ENCODE peak calls at places on chromosomes 7 and 10, in six cellular contexts. L is left ventricle myocardium inferior; Q is ascending aorta; D is A549; I is fibroblast of lung; Z is CD8-positive, alpha-beta memory T cell. W is an unnamed sample.

GRCh38 chr7:122303971-122304603 is 463 bp downstream of the FEZF1 start:
- DNase-seq in L (no peak), Z (no peak), I (no peak), D (no peak), Q (no peak), W (no peak)

GRCh38 chr7:74289018-74289659 is at the start of gene CLIP2:
- DNase-seq in L (peak; percentile 85), D (peak; percentile 83), Z (peak; percentile 66), Q (no peak), I (peak; percentile 85), W (peak; percentile 83)

GRCh38 chr10:81564143-81564542 is 310.9 kb upstream of the NRG3 start:
- DNase-seq in Z (no peak), I (no peak), L (no peak), D (no peak), Q (no peak), W (no peak)

GRCh38 chr7:54796150-54796549 is 37.1 kb upstream of the SEC61G start:
- DNase-seq in Q (no peak), L (no peak), D (no peak), I (no peak), Z (no peak), W (no peak)

GRCh38 chr7:122688385-122688998 is 10.4 kb downstream of the RNF133 start:
- DNase-seq in I (no peak), Q (no peak), Z (no peak), L (no peak), D (no peak), W (no peak)

GRCh38 chr7:122010116-122010515 is 133.9 kb downstream of the AASS start:
- DNase-seq in I (no peak), L (no peak), D (no peak), Q (no peak), Z (no peak), W (no peak)

GRCh38 chr10:121736315-121737002 is 138.2 kb upstream of the FGFR2 start:
- DNase-seq in Z (no peak), D (no peak), I (peak; percentile 3), Q (no peak), L (no peak), W (no peak)

GRCh38 chr10:23293145-23293724 is 51.4 kb downstream of the C10orf67 start:
- DNase-seq in D (peak; percentile 44), L (no peak), Z (no peak), Q (no peak), I (peak; percentile 16), W (peak; percentile 50)

GRCh38 chr7:155002411-155003214 is at the start of gene PAXIP1:
- DNase-seq in I (peak; percentile 13), D (peak; percentile 57), L (peak; percentile 45), Q (no peak), Z (peak; percentile 62), W (peak; percentile 76)

GRCh38 chr10:63068246-63068645 is 64.9 kb upstream of the NRBF2 start:
- DNase-seq in D (no peak), I (peak; percentile 11), L (no peak), Q (no peak), Z (no peak), W (no peak)

GRCh38 chr7:29866490-29866930 is 60.2 kb downstream of the WIPF3 start:
- DNase-seq in I (peak; percentile 51), Q (no peak), L (peak; percentile 29), D (no peak), Z (no peak), W (no peak)

GRCh38 chr10:133219782-133220181 is 10.2 kb upstream of the UTF1 start:
- DNase-seq in Q (no peak), L (no peak), Z (no peak), I (no peak), D (no peak), W (no peak)

GRCh38 chr10:59793924-59794323 is 40.7 kb upstream of the MRLN start:
- DNase-seq in D (no peak), Z (no peak), Q (no peak), I (peak; percentile 39), L (no peak), W (no peak)

GRCh38 chr7:108063520-108063933 is 60.6 kb upstream of the LAMB1 start:
- DNase-seq in Z (no peak), I (no peak), D (no peak), Q (no peak), L (no peak), W (no peak)

GRCh38 chr7:81924494-81924893 is 154.6 kb upstream of the HGF start:
- DNase-seq in D (no peak), Q (no peak), L (no peak), Z (no peak), I (no peak), W (no peak)

GRCh38 chr7:16592395-16592794 is 53.2 kb downstream of the ANKMY2 start:
- DNase-seq in D (no peak), Z (no peak), Q (no peak), L (no peak), I (no peak), W (no peak)

GRCh38 chr7:55593515-55594318 is 21.4 kb upstream of the VOPP1 start:
- DNase-seq in D (peak; percentile 66), Z (peak; percentile 53), I (peak; percentile 31), Q (no peak), L (peak; percentile 57), W (peak; percentile 76)

GRCh38 chr7:141688038-141688437 is 13.9 kb downstream of the DENND11 start:
- DNase-seq in L (no peak), I (no peak), Z (no peak), D (no peak), Q (no peak), W (no peak)

GRCh38 chr10:128062837-128063563 is 63.2 kb downstream of the MKI67 start:
- DNase-seq in L (no peak), D (no peak), Z (peak; percentile 43), Q (no peak), I (no peak), W (peak; percentile 73)

GRCh38 chr10:33139191-33139646 is 181.2 kb upstream of the ITGB1 start:
- DNase-seq in D (peak; percentile 48), Z (peak; percentile 66), L (no peak), I (peak; percentile 37), Q (no peak), W (peak; percentile 67)

GRCh38 chr7:117975436-117975835 is 102.2 kb upstream of the CTTNBP2 start:
- DNase-seq in Z (no peak), D (no peak), Q (no peak), I (no peak), L (no peak), W (no peak)

GRCh38 chr10:100009793-100010676 is at the start of gene DNMBP:
- DNase-seq in Z (peak; percentile 72), D (peak; percentile 82), L (peak; percentile 86), I (peak; percentile 79), Q (peak; percentile 14), W (peak; percentile 94)

GRCh38 chr10:68096913-68097509 is 12.3 kb upstream of the MYPN start:
- DNase-seq in L (no peak), D (peak; percentile 84), Q (no peak), I (peak; percentile 96), Z (no peak), W (no peak)

GRCh38 chr10:28891058-28891713 is 213.9 kb downstream of the BAMBI start:
- DNase-seq in L (no peak), Q (no peak), D (no peak), I (no peak), Z (no peak), W (no peak)

GRCh38 chr10:6778992-6779701 is 199.1 kb upstream of the PRKCQ start:
- DNase-seq in Q (no peak), D (peak; percentile 97), Z (no peak), L (no peak), I (peak; percentile 98), W (no peak)

GRCh38 chr10:73910764-73911552 is at the start of gene PLAU:
- DNase-seq in Q (no peak), I (peak; percentile 39), Z (peak; percentile 28), L (peak; percentile 60), D (no peak), W (peak; percentile 53)

DNA sequence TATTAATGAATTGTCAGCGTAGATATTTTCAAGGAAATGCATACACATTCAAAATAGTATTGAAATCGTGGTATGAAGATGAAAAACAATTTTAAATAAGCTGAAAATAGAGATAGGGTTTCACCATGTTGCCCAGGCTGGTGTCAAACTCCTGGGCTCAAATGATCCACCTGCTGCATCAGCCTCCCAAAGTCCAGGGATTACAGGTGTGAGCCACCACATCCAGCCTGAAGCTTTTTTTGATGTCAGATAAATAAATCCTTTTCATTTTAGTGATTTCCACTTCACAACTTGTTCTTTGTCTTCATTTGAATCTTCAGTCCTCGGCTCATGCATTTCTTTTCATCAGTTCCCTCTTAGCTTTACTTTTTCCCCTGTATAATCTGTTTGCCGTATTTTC is 4.6 kb downstream of the CDK13 start:
- DNase-seq in L (no peak), Q (no peak), D (no peak), Z (no peak), I (no peak), W (no peak)
- H3K4me1 ChIP-seq in L (peaks cover 96% of the 10 kb centered on the region), Q (peaks cover 6% of the 10 kb centered on the region), D (peaks cover 31% of the 10 kb centered on the region), Z (peaks cover 49% of the 10 kb centered on the region), I (peaks cover 2% of the 10 kb centered on the region), W (peaks cover 60% of the 10 kb centered on the region)

GRCh38 chr10:30438016-30438850 is 4.2 kb downstream of the MAP3K8 start:
- DNase-seq in D (no peak), Q (no peak), Z (no peak), I (peak; percentile 55), L (no peak), W (no peak)

GRCh38 chr10:30439931-30440330 is 5.9 kb downstream of the MAP3K8 start:
- DNase-seq in L (no peak), I (no peak), Q (no peak), Z (no peak), D (no peak), W (no peak)

GRCh38 chr10:30445716-30446115 is 11.7 kb downstream of the MAP3K8 start:
- DNase-seq in I (peak; percentile 90), Z (no peak), Q (no peak), D (no peak), L (no peak), W (no peak)

GRCh38 chr10:30443049-30443448 is 9.1 kb downstream of the MAP3K8 start:
- DNase-seq in I (no peak), Q (no peak), Z (no peak), L (no peak), D (no peak), W (no peak)

DNA sequence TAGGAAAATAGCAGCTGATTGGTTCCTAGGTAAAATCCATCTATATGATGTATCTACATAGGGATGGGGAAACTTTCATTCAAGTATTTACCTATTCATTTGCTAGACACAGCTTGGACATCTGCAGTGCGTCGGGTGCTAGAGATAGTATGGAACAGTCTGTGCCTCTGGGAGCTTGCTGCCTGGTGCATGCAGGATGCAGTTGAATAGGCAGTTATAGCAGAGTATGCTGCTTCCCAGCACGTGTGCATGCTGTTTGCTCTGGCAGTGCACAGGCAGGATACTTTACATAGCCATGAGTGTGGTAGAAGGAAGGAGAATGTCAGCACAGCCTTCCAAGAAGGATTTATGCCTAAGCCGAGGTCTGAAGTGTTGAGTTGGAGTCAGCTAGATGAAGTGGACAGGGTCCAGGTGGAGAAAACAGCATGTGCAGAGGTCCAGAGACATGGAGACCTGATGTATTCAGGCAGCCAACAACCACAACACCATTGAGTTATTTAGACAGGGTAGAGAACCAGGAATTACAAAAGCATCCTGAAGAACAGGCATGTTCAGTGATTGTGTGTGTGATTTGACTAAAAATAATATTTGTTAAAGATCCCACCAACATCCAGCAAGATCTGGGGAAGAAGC is 8.1 kb downstream of the MAP3K8 start:
- DNase-seq in I (no peak), D (no peak), Q (no peak), Z (no peak), L (no peak), W (no peak)
- H3K4me1 ChIP-seq in I (peaks cover 16% of the 10 kb centered on the region), D (peaks cover 50% of the 10 kb centered on the region), Q (peaks cover 12% of the 10 kb centered on the region), Z (peaks cover 16% of the 10 kb centered on the region), L (peaks cover 98% of the 10 kb centered on the region), W (peaks cover 44% of the 10 kb centered on the region)

GRCh38 chr10:79111846-79112614 is 43.3 kb downstream of the ZMIZ1 start:
- DNase-seq in I (no peak), Q (no peak), Z (no peak), D (no peak), L (peak; percentile 74), W (no peak)
- H3K4me1 ChIP-seq in I (peaks cover 43% of the 10 kb centered on the region), Q (peaks cover 10% of the 10 kb centered on the region), Z (peaks cover 10% of the 10 kb centered on the region), D (peaks cover 100% of the 10 kb centered on the region), L (peaks cover 98% of the 10 kb centered on the region), W (peaks cover 29% of the 10 kb centered on the region)

GRCh38 chr10:97503413-97503812 is 4.7 kb downstream of the UBTD1 start:
- DNase-seq in L (peak; percentile 42), Q (no peak), D (no peak), Z (no peak), I (no peak), W (no peak)
- H3K4me1 ChIP-seq in L (peaks cover 64% of the 10 kb centered on the region), Q (no peaks in the 10 kb centered on the region), D (peaks cover 7% of the 10 kb centered on the region), Z (no peaks in the 10 kb centered on the region), I (peaks cover 6% of the 10 kb centered on the region), W (peaks cover 8% of the 10 kb centered on the region)

W was measured in OCI-LY7.